ENCODE peak calls at places on chromosomes 11 and 22, in four cellular contexts. T is cardiac fibroblast, Q is astrocyte, N is brain microvascular endothelial cell. V is an unnamed sample.

GRCh38 chr11:69080361-69080973 is 31.7 kb downstream of the TPCN2 start:
- DNase-seq in T (peak), Q (peak), N (peak), V (no peak)

GRCh38 chr11:952406-953385 is 27.0 kb downstream of the AP2A2 start:
- DNase-seq in T (peak), Q (peak), N (peak), V (peak)

GRCh38 chr11:123292647-123293046 is 97.6 kb upstream of the CLMP start:
- DNase-seq in T (no peak), Q (no peak), N (no peak), V (no peak)

GRCh38 chr11:65430406-65431217 is 8.0 kb downstream of the NEAT1 start:
- DNase-seq in T (peak), Q (peak), N (peak), V (no peak)

GRCh38 chr22:30561402-30562154 is 12.9 kb downstream of the GAL3ST1 start:
- DNase-seq in T (no peak), Q (no peak), N (no peak), V (no peak)

GRCh38 chr11:109706940-109707339 is 284.9 kb downstream of the C11orf87 start:
- DNase-seq in T (no peak), Q (no peak), N (no peak), V (no peak)

GRCh38 chr22:37546436-37547248 is 13.6 kb upstream of the CDC42EP1 start:
- DNase-seq in T (peak), Q (no peak), N (no peak), V (no peak)

GRCh38 chr11:115501895-115502589 is 2.2 kb downstream of the CADM1 start:
- DNase-seq in T (no peak), Q (peak), N (no peak), V (no peak)

GRCh38 chr22:37283393-37283937 is 1.2 kb downstream of the CYTH4 start:
- DNase-seq in T (no peak), Q (no peak), N (no peak), V (no peak)

GRCh38 chr22:24836282-24836681 is 30.3 kb downstream of the SGSM1 start:
- DNase-seq in T (peak), Q (no peak), N (no peak), V (no peak)

GRCh38 chr11:11976476-11977187 is 31.8 kb downstream of the DKK3 start:
- DNase-seq in T (no peak), Q (no peak), N (no peak), V (no peak)

GRCh38 chr11:64074239-64074638 is 38.5 kb downstream of the FLRT1 start:
- DNase-seq in T (peak), Q (no peak), N (no peak), V (no peak)

GRCh38 chr11:14357843-14358728 is 897 bp downstream of the RRAS2 start:
- DNase-seq in T (peak), Q (peak), N (peak), V (peak)

GRCh38 chr11:118051611-118052461 is 25.0 kb upstream of the TMPRSS4 start:
- DNase-seq in T (no peak), Q (no peak), N (no peak), V (no peak)

GRCh38 chr22:31836010-31836409 is 82.2 kb downstream of the DEPDC5 start:
- DNase-seq in T (no peak), Q (no peak), N (no peak), V (no peak)

GRCh38 chr11:116687458-116688201 is 85.2 kb downstream of the BUD13 start:
- DNase-seq in T (no peak), Q (no peak), N (no peak), V (no peak)

GRCh38 chr22:37764622-37765021 is 43.1 kb upstream of the GCAT start:
- DNase-seq in T (no peak), Q (no peak), N (no peak), V (no peak)

GRCh38 chr22:37062657-37063381 is 11.3 kb downstream of the KCTD17 start:
- DNase-seq in T (no peak), Q (no peak), N (no peak), V (no peak)

GRCh38 chr11:114161486-114162250 is 102.2 kb downstream of the ZBTB16 start:
- DNase-seq in T (no peak), Q (no peak), N (no peak), V (no peak)

GRCh38 chr11:63592975-63593395 is 21.2 kb downstream of the PLAAT3 start:
- DNase-seq in T (peak), Q (no peak), N (peak), V (no peak)

GRCh38 chr11:62953811-62954210 is 31.0 kb downstream of the SLC22A6 start:
- DNase-seq in T (peak), Q (peak), N (peak), V (no peak)

GRCh38 chr11:1797391-1798125 is 33.8 kb upstream of the CTSD start:
- DNase-seq in T (no peak), Q (no peak), N (no peak), V (no peak)

GRCh38 chr22:32752868-32753520 is 48.5 kb upstream of the TIMP3 start:
- DNase-seq in T (peak), Q (peak), N (peak), V (no peak)

GRCh38 chr22:47080100-47080499 is 317.6 kb downstream of the TBC1D22A start:
- DNase-seq in T (no peak), Q (no peak), N (no peak), V (no peak)

GRCh38 chr11:92314499-92314898 is 89.9 kb downstream of the FAT3 start:
- DNase-seq in T (peak), Q (no peak), N (no peak), V (no peak)

GRCh38 chr11:111693224-111693937 is 72.8 kb downstream of the PPP2R1B start:
- DNase-seq in T (no peak), Q (no peak), N (no peak), V (no peak)

GRCh38 chr11:116958246-116958645 is 120.8 kb upstream of the APOA1 start:
- DNase-seq in T (peak), Q (no peak), N (no peak), V (no peak)

DNA sequence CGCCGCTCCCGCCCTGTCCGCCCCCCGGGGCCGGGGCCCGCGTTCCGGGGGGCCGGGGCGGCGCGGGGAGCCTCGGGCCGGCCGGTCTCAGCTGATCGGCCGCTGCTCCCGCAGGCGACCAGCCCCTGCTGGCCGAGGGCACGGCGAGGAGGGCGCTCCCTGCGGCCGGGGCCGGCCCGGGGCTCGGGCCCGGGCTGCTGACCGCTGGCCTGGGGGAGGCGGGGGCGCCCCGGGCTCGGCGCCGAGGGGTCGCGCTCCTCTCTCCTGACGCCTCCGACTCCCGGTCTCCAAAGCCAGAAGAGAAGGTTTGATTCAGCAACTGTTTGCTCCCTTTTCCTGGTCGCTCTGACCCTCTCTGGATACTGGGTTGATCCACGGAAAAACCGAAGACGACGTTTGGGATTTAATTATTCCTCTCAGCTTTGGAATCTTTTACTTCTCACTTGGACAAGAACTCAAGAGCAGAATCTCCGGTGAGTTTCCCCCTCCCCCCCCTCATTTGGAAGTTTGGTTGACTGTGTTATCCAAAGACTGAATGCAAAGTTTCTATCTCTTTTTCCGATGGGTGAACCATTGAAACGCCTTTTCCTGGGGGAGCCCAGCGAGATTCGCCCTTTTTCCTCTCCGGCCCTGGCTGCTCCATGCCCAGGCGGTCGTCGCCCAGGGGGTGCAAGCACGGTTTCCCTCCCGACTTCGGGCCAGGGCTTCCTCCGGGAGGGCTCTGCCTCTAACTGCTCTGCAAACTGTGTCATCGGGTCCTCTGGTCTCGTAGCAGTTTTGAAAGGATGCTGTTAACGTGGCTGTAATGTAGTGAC is 721 bp downstream of the KDM2A start:
- DNase-seq in T (peak), Q (no peak), N (no peak), V (peak)
- TF ChIP-seq CTCF in T (no peak), Q (no peak), N (peak), V (peak)

GRCh38 chr11:27721505-27722116 is 21.4 kb upstream of the BDNF start:
- DNase-seq in T (no peak), Q (no peak), N (no peak), V (no peak)

GRCh38 chr11:27718853-27719574 is 18.8 kb upstream of the BDNF start:
- DNase-seq in T (peak), Q (no peak), N (no peak), V (peak)

GRCh38 chr11:27722117-27722844 is 22.0 kb upstream of the BDNF start:
- DNase-seq in T (peak), Q (peak), N (peak), V (no peak)

GRCh38 chr11:27719575-27719925 is 19.3 kb upstream of the BDNF start:
- DNase-seq in T (no peak), Q (no peak), N (no peak), V (no peak)

DNA sequence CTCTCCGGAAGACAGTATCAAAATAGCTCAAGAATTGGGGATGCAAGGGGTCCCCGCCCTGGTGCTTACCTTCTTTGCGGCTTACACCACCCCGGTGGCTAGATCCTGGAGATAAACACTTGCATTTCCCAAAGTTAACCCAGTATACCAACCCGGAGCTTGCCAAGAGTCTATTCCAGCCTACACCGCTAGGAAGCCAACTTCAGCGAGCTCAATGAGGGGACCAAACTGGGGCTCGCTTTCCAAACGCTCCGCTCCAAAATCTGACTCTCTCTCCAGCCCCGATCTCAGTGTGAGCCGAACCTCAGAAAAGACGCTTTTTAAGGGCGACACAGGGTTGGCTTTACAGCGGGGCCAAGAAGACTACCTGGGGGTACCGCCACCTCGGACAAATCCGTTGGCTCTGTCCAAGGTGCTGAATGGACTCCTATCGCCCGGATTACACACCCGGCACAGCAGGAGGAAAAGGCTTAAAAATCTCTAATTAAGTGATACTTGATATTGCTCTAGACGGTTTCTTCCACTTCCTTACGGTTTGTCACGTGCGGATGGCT is 20.1 kb upstream of the BDNF start:
- DNase-seq in T (peak), Q (no peak), N (peak), V (peak)
- TF ChIP-seq CTCF in T (peak), Q (no peak), N (peak), V (peak)

DNA sequence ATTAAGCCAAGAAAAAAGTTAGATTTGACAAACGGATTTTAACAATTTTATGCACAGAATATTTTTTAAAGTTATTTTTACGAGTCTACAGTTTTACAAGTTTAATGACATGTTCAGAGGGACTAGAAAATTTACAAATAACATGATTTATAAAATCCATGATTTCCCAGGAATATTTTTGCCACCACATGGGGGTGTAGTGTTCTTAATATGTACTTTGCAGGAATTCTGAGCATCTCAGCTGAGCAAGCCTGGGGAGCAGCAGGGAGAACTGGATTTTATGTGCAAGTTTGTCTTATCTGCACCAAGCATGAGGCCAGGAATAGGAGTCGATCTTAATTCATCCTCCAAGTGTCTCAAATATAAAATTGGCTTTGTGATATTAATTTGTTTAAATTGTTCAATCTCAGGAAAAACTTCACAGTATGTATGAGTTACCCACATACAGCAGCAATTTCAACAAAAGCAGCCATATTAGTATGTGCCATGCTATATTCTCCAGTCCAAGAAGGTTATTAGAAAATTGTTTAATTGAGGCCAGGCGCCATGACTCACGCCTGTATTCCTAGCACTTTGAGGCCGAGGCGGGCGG is 826.3 kb downstream of the DLG2 start:
- DNase-seq in T (peak), Q (peak), N (peak), V (no peak)
- TF ChIP-seq CTCF in T (peak), Q (peak), N (peak), V (peak)

GRCh38 chr22:39568278-39568981 is 2.1 kb upstream of the CACNA1I start:
- DNase-seq in T (no peak), Q (no peak), N (no peak), V (no peak)

GRCh38 chr22:39570226-39570625 is 327 bp upstream of the CACNA1I start:
- DNase-seq in T (no peak), Q (no peak), N (no peak), V (no peak)

GRCh38 chr22:39565414-39565944 is 5.1 kb upstream of the CACNA1I start:
- DNase-seq in T (no peak), Q (no peak), N (no peak), V (no peak)

GRCh38 chr22:39569066-39569465 is 1.5 kb upstream of the CACNA1I start:
- DNase-seq in T (no peak), Q (no peak), N (no peak), V (no peak)

GRCh38 chr22:39567135-39567946 is 3.2 kb upstream of the CACNA1I start:
- DNase-seq in T (no peak), Q (no peak), N (no peak), V (no peak)
- TF ChIP-seq CTCF in T (no peak), Q (no peak), N (no peak), V (no peak)

GRCh38 chr11:121417607-121418006 is 34.5 kb upstream of the SORL1 start:
- DNase-seq in T (no peak), Q (no peak), N (no peak), V (no peak)

GRCh38 chr11:121415861-121416260 is 36.3 kb upstream of the SORL1 start:
- DNase-seq in T (peak), Q (no peak), N (no peak), V (no peak)

GRCh38 chr11:121416909-121417567 is 35.1 kb upstream of the SORL1 start:
- DNase-seq in T (peak), Q (peak), N (peak), V (no peak)

GRCh38 chr11:121412000-121412587 is 40.0 kb upstream of the SORL1 start:
- DNase-seq in T (no peak), Q (no peak), N (no peak), V (no peak)

DNA sequence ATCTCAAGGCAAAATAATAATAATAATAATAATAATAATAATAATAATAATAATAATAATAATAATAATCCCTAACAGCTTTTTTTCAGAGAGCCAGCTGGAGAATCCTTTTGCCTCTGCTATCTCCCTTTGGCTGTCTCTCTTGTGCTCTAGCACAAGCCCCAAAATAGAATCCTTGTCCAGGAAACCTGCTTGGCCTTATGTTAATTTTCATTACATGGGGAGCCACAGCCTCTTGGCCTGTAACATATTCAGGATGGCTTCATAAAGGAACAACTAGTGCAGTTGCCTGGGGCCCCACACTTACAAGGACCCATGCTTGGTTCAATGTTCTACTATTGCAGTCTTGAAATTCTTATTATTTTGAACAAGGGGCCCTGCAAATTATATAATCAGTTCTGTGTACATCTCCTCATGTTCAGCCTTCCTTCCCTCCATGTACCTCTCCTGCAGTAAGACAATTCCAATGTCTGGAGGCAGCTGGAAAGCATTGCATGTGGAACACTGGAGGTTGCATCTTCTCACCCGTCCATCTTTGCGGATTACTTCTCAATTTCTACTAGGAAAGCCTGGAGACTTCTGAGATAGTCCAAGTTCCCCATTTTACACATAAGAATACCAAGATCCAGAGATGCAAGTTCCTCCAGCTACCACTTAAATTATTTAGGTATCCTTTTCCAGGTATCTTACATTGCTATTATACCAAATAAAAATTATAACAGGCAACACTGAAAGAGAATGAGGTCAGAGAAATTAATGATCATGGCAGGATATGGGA is 37.8 kb upstream of the SORL1 start:
- DNase-seq in T (no peak), Q (no peak), N (no peak), V (no peak)
- TF ChIP-seq CTCF in T (no peak), Q (no peak), N (no peak), V (no peak)

GRCh38 chr22:20554824-20555223 is 47.4 kb downstream of the MED15 start:
- DNase-seq in T (no peak), Q (no peak), N (no peak), V (no peak)
- TF ChIP-seq CTCF in T (no peak), Q (no peak), N (no peak), V (no peak)

DNA sequence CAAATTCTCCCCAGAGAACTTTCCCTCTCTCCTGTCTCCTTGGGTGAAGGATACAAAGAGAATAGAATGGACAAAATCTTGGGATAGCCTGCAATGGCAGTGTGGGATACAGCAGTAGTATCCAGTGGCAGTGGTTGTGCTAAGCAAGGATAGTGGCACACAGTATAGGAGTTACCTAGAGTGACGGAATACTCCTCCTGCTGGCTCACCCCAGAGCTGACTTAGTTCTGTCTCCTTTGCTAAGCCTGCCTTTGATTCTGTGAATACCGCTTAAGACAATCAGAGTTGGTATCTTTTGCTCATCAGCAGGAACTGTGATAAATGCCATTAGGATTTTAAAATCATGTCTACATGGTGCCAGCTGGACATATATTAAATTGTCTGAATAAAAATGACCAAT is 404.3 kb downstream of the JRKL start:
- DNase-seq in T (no peak), Q (no peak), N (no peak), V (no peak)
- TF ChIP-seq CTCF in T (no peak), Q (no peak), N (no peak), V (no peak)

GRCh38 chr22:39927544-39927943 is 26.7 kb downstream of the GRAP2 start:
- DNase-seq in T (no peak), Q (no peak), N (no peak), V (no peak)
- TF ChIP-seq CTCF in T (no peak), Q (no peak), N (peak), V (peak)

GRCh38 chr22:42905702-42906183 is 48.7 kb upstream of the ARFGAP3 start:
- DNase-seq in T (no peak), Q (no peak), N (no peak), V (no peak)

GRCh38 chr22:42904049-42904448 is 47.0 kb upstream of the ARFGAP3 start:
- DNase-seq in T (no peak), Q (no peak), N (no peak), V (no peak)

GRCh38 chr22:42905217-42905616 is 48.1 kb upstream of the ARFGAP3 start:
- DNase-seq in T (no peak), Q (no peak), N (no peak), V (no peak)

GRCh38 chr22:42902875-42903510 is 45.9 kb upstream of the ARFGAP3 start:
- DNase-seq in T (peak), Q (no peak), N (no peak), V (no peak)

GRCh38 chr22:42901790-42902508 is 44.9 kb upstream of the ARFGAP3 start:
- DNase-seq in T (no peak), Q (no peak), N (no peak), V (no peak)
- TF ChIP-seq CTCF in T (peak), Q (no peak), N (peak), V (peak)

GRCh38 chr11:32231909-32232493 is 141.1 kb downstream of the RCN1 start:
- DNase-seq in T (peak), Q (peak), N (peak), V (no peak)
- TF ChIP-seq CTCF in T (peak), Q (peak), N (peak), V (peak)